ENCODE peak calls at places on chromosomes 16 and 17, in four cellular contexts. Y is memory B cell; K is NCI-H2081; V is CD8-positive, alpha-beta T cell. T is an unnamed sample.

GRCh38 chr16:17278988-17279387 is 191.8 kb downstream of the XYLT1 start:
- DNase-seq in V (no peak), K (no peak), Y (no peak), T (no peak)

GRCh38 chr16:734208-734980 is 6.4 kb downstream of the CIAO3 start:
- DNase-seq in V (no peak), Y (no peak), K (no peak), T (no peak)

GRCh38 chr17:27572665-27573064 is 58.3 kb upstream of the LGALS9 start:
- DNase-seq in Y (no peak), K (no peak), V (no peak), T (no peak)

GRCh38 chr16:71769222-71769621 is 39.4 kb downstream of the AP1G1 start:
- DNase-seq in K (no peak), V (no peak), Y (no peak), T (no peak)

GRCh38 chr17:79695293-79696158 is 35.2 kb upstream of the ENPP7 start:
- DNase-seq in K (peak; percentile 14), V (no peak), Y (no peak), T (peak; percentile 73)

GRCh38 chr17:7250655-7251329 is 742 bp downstream of the CTDNEP1 start:
- DNase-seq in K (no peak), V (no peak), Y (peak; percentile 25), T (no peak)

GRCh38 chr17:73099504-73099903 is 7.0 kb upstream of the SLC39A11 start:
- DNase-seq in Y (no peak), V (no peak), K (peak; percentile 69), T (no peak)

GRCh38 chr16:46911038-46911437 is 26.9 kb downstream of the GPT2 start:
- DNase-seq in K (no peak), V (no peak), Y (peak; percentile 18), T (no peak)

GRCh38 chr17:12789075-12789975 is at the start of gene ARHGAP44:
- DNase-seq in K (peak; percentile 3), Y (peak; percentile 35), V (no peak), T (peak; percentile 49)

GRCh38 chr16:65975049-65975708 is 391.3 kb upstream of the CDH5 start:
- DNase-seq in V (no peak), K (no peak), Y (no peak), T (peak; percentile 56)

GRCh38 chr16:28181557-28181914 is 30.2 kb downstream of the XPO6 start:
- DNase-seq in Y (no peak), V (no peak), K (no peak), T (peak; percentile 92)

GRCh38 chr16:9090101-9090959 is 1.1 kb upstream of the HAPSTR1 start:
- DNase-seq in K (no peak), Y (peak; percentile 26), V (peak; percentile 8), T (no peak)

GRCh38 chr16:4053663-4054479 is 62.4 kb downstream of the ADCY9 start:
- DNase-seq in K (peak; percentile 48), V (no peak), Y (no peak), T (peak; percentile 34)

GRCh38 chr16:20903116-20903888 is 2.7 kb downstream of the LYRM1 start:
- DNase-seq in V (no peak), Y (no peak), K (no peak), T (no peak)

GRCh38 chr16:67560827-67561342 is 1.4 kb upstream of the CTCF start:
- DNase-seq in K (no peak), V (no peak), Y (no peak), T (no peak)

GRCh38 chr17:82126479-82127314 is 28.7 kb upstream of the FASN start:
- DNase-seq in K (no peak), V (peak; percentile 76), Y (no peak), T (no peak)

GRCh38 chr16:84514874-84515835 is 10.7 kb upstream of the MEAK7 start:
- DNase-seq in Y (peak; percentile 78), V (peak; percentile 70), K (peak; percentile 19), T (no peak)

GRCh38 chr17:55303008-55303493 is 38.3 kb downstream of the HLF start:
- DNase-seq in Y (no peak), V (no peak), K (no peak), T (no peak)

GRCh38 chr17:16342979-16343378 is 10.3 kb downstream of the CENPV start:
- DNase-seq in K (no peak), V (no peak), Y (no peak), T (peak; percentile 59)

GRCh38 chr17:82642022-82642421 is 6.2 kb downstream of the WDR45B start:
- DNase-seq in K (no peak), Y (no peak), V (no peak), T (no peak)